ENCODE peak calls at places on chromosomes 4 and X, in six cellular contexts. One of them, this sample, is unnamed.

GRCh38 chr4:73257995-73258667 is 467 bp downstream of the ANKRD17 start:
- DNase-seq in OCI-LY7: peak; percentile 70
- DNase-seq in heart left ventricle: no peak
- DNase-seq in esophagus muscularis mucosa: no peak
- DNase-seq in Panc1: no peak
- DNase-seq in gastrocnemius medialis: peak; percentile 44
- DNase-seq in this sample: peak; percentile 26

GRCh38 chr4:153159016-153159415 is 45.2 kb upstream of the TRIM2 start:
- DNase-seq in heart left ventricle: no peak
- DNase-seq in esophagus muscularis mucosa: no peak
- DNase-seq in gastrocnemius medialis: no peak
- DNase-seq in OCI-LY7: peak; percentile 20
- DNase-seq in Panc1: no peak
- DNase-seq in this sample: no peak

GRCh38 chr4:22129454-22130075 is 181.0 kb upstream of the KCNIP4 start:
- DNase-seq in gastrocnemius medialis: no peak
- DNase-seq in OCI-LY7: no peak
- DNase-seq in heart left ventricle: no peak
- DNase-seq in esophagus muscularis mucosa: no peak
- DNase-seq in Panc1: peak; percentile 10
- DNase-seq in this sample: no peak

GRCh38 chr4:167282171-167282864 is 48.0 kb upstream of the SPOCK3 start:
- DNase-seq in heart left ventricle: no peak
- DNase-seq in OCI-LY7: no peak
- DNase-seq in esophagus muscularis mucosa: no peak
- DNase-seq in Panc1: peak; percentile 17
- DNase-seq in gastrocnemius medialis: no peak
- DNase-seq in this sample: no peak

GRCh38 chr4:85701881-85702321 is 227.0 kb downstream of the ARHGAP24 start:
- DNase-seq in gastrocnemius medialis: no peak
- DNase-seq in heart left ventricle: no peak
- DNase-seq in esophagus muscularis mucosa: no peak
- DNase-seq in OCI-LY7: peak; percentile 89
- DNase-seq in Panc1: no peak
- DNase-seq in this sample: no peak

GRCh38 chr4:125546272-125546671 is 231.5 kb downstream of the FAT4 start:
- DNase-seq in OCI-LY7: no peak
- DNase-seq in esophagus muscularis mucosa: no peak
- DNase-seq in heart left ventricle: no peak
- DNase-seq in Panc1: no peak
- DNase-seq in gastrocnemius medialis: no peak
- DNase-seq in this sample: no peak

GRCh38 chrX:38189431-38190128 is 31.1 kb downstream of the SRPX start:
- DNase-seq in Panc1: no peak
- DNase-seq in OCI-LY7: no peak
- DNase-seq in gastrocnemius medialis: no peak
- DNase-seq in esophagus muscularis mucosa: no peak
- DNase-seq in heart left ventricle: no peak
- DNase-seq in this sample: no peak

GRCh38 chr4:56128231-56128630 is 179.5 kb downstream of the CEP135 start:
- DNase-seq in Panc1: no peak
- DNase-seq in OCI-LY7: no peak
- DNase-seq in gastrocnemius medialis: no peak
- DNase-seq in heart left ventricle: no peak
- DNase-seq in esophagus muscularis mucosa: no peak
- DNase-seq in this sample: no peak

GRCh38 chr4:140653718-140654515 is 85.2 kb upstream of the UCP1 start:
- DNase-seq in OCI-LY7: no peak
- DNase-seq in gastrocnemius medialis: no peak
- DNase-seq in Panc1: no peak
- DNase-seq in esophagus muscularis mucosa: peak; percentile 39
- DNase-seq in heart left ventricle: no peak
- DNase-seq in this sample: no peak

GRCh38 chrX:40646489-40647306 is 663 bp downstream of the CXorf38 start:
- DNase-seq in heart left ventricle: peak; percentile 64
- DNase-seq in Panc1: no peak
- DNase-seq in esophagus muscularis mucosa: no peak
- DNase-seq in OCI-LY7: peak; percentile 33
- DNase-seq in gastrocnemius medialis: peak; percentile 46
- DNase-seq in this sample: peak; percentile 22

GRCh38 chr4:56134272-56134671 is 185.5 kb downstream of the CEP135 start:
- DNase-seq in esophagus muscularis mucosa: no peak
- DNase-seq in gastrocnemius medialis: no peak
- DNase-seq in heart left ventricle: no peak
- DNase-seq in Panc1: no peak
- DNase-seq in OCI-LY7: no peak
- DNase-seq in this sample: no peak

GRCh38 chr4:146054676-146055075 is 116.1 kb upstream of the ZNF827 start:
- DNase-seq in esophagus muscularis mucosa: no peak
- DNase-seq in gastrocnemius medialis: no peak
- DNase-seq in OCI-LY7: no peak
- DNase-seq in heart left ventricle: no peak
- DNase-seq in Panc1: no peak
- DNase-seq in this sample: no peak

GRCh38 chr4:26330186-26330787 is 9.5 kb downstream of the RBPJ start:
- DNase-seq in heart left ventricle: no peak
- DNase-seq in OCI-LY7: peak; percentile 77
- DNase-seq in esophagus muscularis mucosa: no peak
- DNase-seq in Panc1: no peak
- DNase-seq in gastrocnemius medialis: no peak
- DNase-seq in this sample: no peak

GRCh38 chrX:72620550-72621145 is 48.0 kb upstream of the HDAC8 start:
- DNase-seq in OCI-LY7: no peak
- DNase-seq in esophagus muscularis mucosa: no peak
- DNase-seq in Panc1: peak; percentile 90
- DNase-seq in gastrocnemius medialis: peak; percentile 86
- DNase-seq in heart left ventricle: no peak
- DNase-seq in this sample: peak; percentile 83

GRCh38 chr4:78343682-78344081 is 207.9 kb upstream of the ANXA3 start:
- DNase-seq in esophagus muscularis mucosa: no peak
- DNase-seq in Panc1: no peak
- DNase-seq in OCI-LY7: no peak
- DNase-seq in gastrocnemius medialis: no peak
- DNase-seq in heart left ventricle: no peak
- DNase-seq in this sample: no peak

GRCh38 chr4:98474408-98474844 is 184.0 kb downstream of the TSPAN5 start:
- DNase-seq in OCI-LY7: no peak
- DNase-seq in esophagus muscularis mucosa: no peak
- DNase-seq in gastrocnemius medialis: no peak
- DNase-seq in heart left ventricle: no peak
- DNase-seq in Panc1: no peak
- DNase-seq in this sample: no peak

GRCh38 chrX:81259714-81260395 is 58.0 kb downstream of the SH3BGRL start:
- DNase-seq in heart left ventricle: no peak
- DNase-seq in Panc1: no peak
- DNase-seq in OCI-LY7: no peak
- DNase-seq in esophagus muscularis mucosa: no peak
- DNase-seq in gastrocnemius medialis: no peak
- DNase-seq in this sample: no peak

GRCh38 chrX:100207331-100208024 is 202.6 kb downstream of the PCDH19 start:
- DNase-seq in OCI-LY7: peak; percentile 2
- DNase-seq in Panc1: no peak
- DNase-seq in heart left ventricle: no peak
- DNase-seq in gastrocnemius medialis: no peak
- DNase-seq in esophagus muscularis mucosa: no peak
- DNase-seq in this sample: no peak

GRCh38 chr4:186887211-186887785 is 163.6 kb upstream of the FAT1 start:
- DNase-seq in OCI-LY7: no peak
- DNase-seq in Panc1: no peak
- DNase-seq in gastrocnemius medialis: no peak
- DNase-seq in heart left ventricle: no peak
- DNase-seq in esophagus muscularis mucosa: peak; percentile 66
- DNase-seq in this sample: no peak

GRCh38 chr4:109406337-109406931 is 27.2 kb upstream of the SEC24B start:
- DNase-seq in heart left ventricle: no peak
- DNase-seq in OCI-LY7: peak; percentile 67
- DNase-seq in Panc1: peak; percentile 28
- DNase-seq in esophagus muscularis mucosa: no peak
- DNase-seq in gastrocnemius medialis: no peak
- DNase-seq in this sample: no peak

GRCh38 chr4:89344571-89344970 is 37.0 kb upstream of the GPRIN3 start:
- DNase-seq in Panc1: no peak
- DNase-seq in gastrocnemius medialis: no peak
- DNase-seq in esophagus muscularis mucosa: no peak
- DNase-seq in heart left ventricle: no peak
- DNase-seq in OCI-LY7: no peak
- DNase-seq in this sample: no peak

GRCh38 chr4:40850496-40850895 is 100.7 kb downstream of the NSUN7 start:
- DNase-seq in heart left ventricle: no peak
- DNase-seq in esophagus muscularis mucosa: no peak
- DNase-seq in gastrocnemius medialis: no peak
- DNase-seq in OCI-LY7: no peak
- DNase-seq in Panc1: no peak
- DNase-seq in this sample: no peak

GRCh38 chrX:13094780-13095425 is 50.5 kb upstream of the FAM9C start:
- DNase-seq in Panc1: no peak
- DNase-seq in esophagus muscularis mucosa: no peak
- DNase-seq in gastrocnemius medialis: no peak
- DNase-seq in heart left ventricle: no peak
- DNase-seq in OCI-LY7: no peak
- DNase-seq in this sample: no peak

GRCh38 chrX:10360121-10360520 is 203.3 kb downstream of the CLCN4 start:
- DNase-seq in esophagus muscularis mucosa: no peak
- DNase-seq in gastrocnemius medialis: no peak
- DNase-seq in OCI-LY7: no peak
- DNase-seq in heart left ventricle: peak; percentile 57
- DNase-seq in Panc1: no peak
- DNase-seq in this sample: no peak

GRCh38 chr4:8162625-8163024 is 4.0 kb upstream of the ABLIM2 start:
- DNase-seq in heart left ventricle: peak; percentile 13
- DNase-seq in esophagus muscularis mucosa: no peak
- DNase-seq in Panc1: no peak
- DNase-seq in gastrocnemius medialis: no peak
- DNase-seq in OCI-LY7: peak; percentile 91
- DNase-seq in this sample: no peak

GRCh38 chr4:8353912-8354453 is 84.4 kb downstream of the HTRA3 start:
- DNase-seq in esophagus muscularis mucosa: no peak
- DNase-seq in Panc1: no peak
- DNase-seq in gastrocnemius medialis: no peak
- DNase-seq in OCI-LY7: no peak
- DNase-seq in heart left ventricle: no peak
- DNase-seq in this sample: peak; percentile 11

GRCh38 chr4:3868146-3868840 is 102.1 kb downstream of the ADRA2C start:
- DNase-seq in heart left ventricle: no peak
- DNase-seq in OCI-LY7: no peak
- DNase-seq in gastrocnemius medialis: no peak
- DNase-seq in Panc1: no peak
- DNase-seq in esophagus muscularis mucosa: no peak
- DNase-seq in this sample: no peak

GRCh38 chrX:68186552-68187262 is 246.6 kb downstream of the OPHN1 start:
- DNase-seq in gastrocnemius medialis: no peak
- DNase-seq in heart left ventricle: no peak
- DNase-seq in OCI-LY7: no peak
- DNase-seq in esophagus muscularis mucosa: no peak
- DNase-seq in Panc1: no peak
- DNase-seq in this sample: no peak

GRCh38 chr4:123588631-123589223 is 192.1 kb downstream of the SPRY1 start:
- DNase-seq in Panc1: no peak
- DNase-seq in esophagus muscularis mucosa: no peak
- DNase-seq in gastrocnemius medialis: peak; percentile 41
- DNase-seq in heart left ventricle: no peak
- DNase-seq in OCI-LY7: no peak
- DNase-seq in this sample: peak; percentile 78

GRCh38 chr4:1410491-1411325 is 4.5 kb upstream of the NKX1-1 start:
- DNase-seq in gastrocnemius medialis: no peak
- DNase-seq in OCI-LY7: peak; percentile 38
- DNase-seq in esophagus muscularis mucosa: no peak
- DNase-seq in Panc1: no peak
- DNase-seq in heart left ventricle: peak; percentile 80
- DNase-seq in this sample: no peak
- H3K9me3 ChIP-seq in gastrocnemius medialis: no peaks in the 10 kb centered on the region
- H3K9me3 ChIP-seq in OCI-LY7: no peaks in the 10 kb centered on the region
- H3K9me3 ChIP-seq in esophagus muscularis mucosa: no peaks in the 10 kb centered on the region
- H3K9me3 ChIP-seq in Panc1: no peaks in the 10 kb centered on the region
- H3K9me3 ChIP-seq in heart left ventricle: no peaks in the 10 kb centered on the region
- H3K9me3 ChIP-seq in this sample: no peaks in the 10 kb centered on the region

DNA sequence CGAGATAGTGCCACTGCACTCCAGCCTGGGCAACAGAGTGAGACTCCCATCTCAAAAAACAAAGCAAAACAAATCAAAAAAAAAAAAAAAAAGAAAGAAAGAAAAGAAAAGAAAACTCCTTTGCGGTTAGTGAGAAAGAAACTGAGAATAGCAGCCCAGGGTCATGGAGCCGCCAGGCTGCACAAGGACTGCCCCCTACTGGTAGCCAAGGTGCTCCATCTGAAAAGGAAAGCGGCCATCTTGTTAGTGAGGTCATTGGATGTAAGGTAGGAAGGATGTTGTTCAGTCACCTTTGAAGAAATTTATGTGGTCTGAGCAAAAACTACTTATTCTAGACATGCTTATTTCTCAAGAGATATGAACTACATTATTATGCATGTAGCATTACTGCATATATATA is 660.6 kb upstream of the TENM3 start:
- DNase-seq in OCI-LY7: peak; percentile 5
- DNase-seq in esophagus muscularis mucosa: no peak
- DNase-seq in heart left ventricle: no peak
- DNase-seq in gastrocnemius medialis: no peak
- DNase-seq in Panc1: no peak
- DNase-seq in this sample: no peak
- TF ChIP-seq CTCF in OCI-LY7: peak; percentile 59
- TF ChIP-seq CTCF in esophagus muscularis mucosa: no peak
- TF ChIP-seq CTCF in heart left ventricle: no peak
- TF ChIP-seq CTCF in gastrocnemius medialis: no peak
- TF ChIP-seq CTCF in Panc1: peak; percentile 26
- TF ChIP-seq CTCF in this sample: no peak

GRCh38 chr4:10119263-10119662 is 2.7 kb upstream of the WDR1 start:
- DNase-seq in OCI-LY7: no peak
- DNase-seq in gastrocnemius medialis: no peak
- DNase-seq in esophagus muscularis mucosa: no peak
- DNase-seq in heart left ventricle: no peak
- DNase-seq in Panc1: no peak
- DNase-seq in this sample: no peak
- H3K27ac ChIP-seq in OCI-LY7: no peak overlapping the region
- H3K27ac ChIP-seq in gastrocnemius medialis: no peak overlapping the region
- H3K27ac ChIP-seq in esophagus muscularis mucosa: peak overlapping the region; percentile 93
- H3K27ac ChIP-seq in heart left ventricle: no peak overlapping the region
- H3K27ac ChIP-seq in Panc1: no peak overlapping the region
- H3K27ac ChIP-seq in this sample: no peak overlapping the region

DNA sequence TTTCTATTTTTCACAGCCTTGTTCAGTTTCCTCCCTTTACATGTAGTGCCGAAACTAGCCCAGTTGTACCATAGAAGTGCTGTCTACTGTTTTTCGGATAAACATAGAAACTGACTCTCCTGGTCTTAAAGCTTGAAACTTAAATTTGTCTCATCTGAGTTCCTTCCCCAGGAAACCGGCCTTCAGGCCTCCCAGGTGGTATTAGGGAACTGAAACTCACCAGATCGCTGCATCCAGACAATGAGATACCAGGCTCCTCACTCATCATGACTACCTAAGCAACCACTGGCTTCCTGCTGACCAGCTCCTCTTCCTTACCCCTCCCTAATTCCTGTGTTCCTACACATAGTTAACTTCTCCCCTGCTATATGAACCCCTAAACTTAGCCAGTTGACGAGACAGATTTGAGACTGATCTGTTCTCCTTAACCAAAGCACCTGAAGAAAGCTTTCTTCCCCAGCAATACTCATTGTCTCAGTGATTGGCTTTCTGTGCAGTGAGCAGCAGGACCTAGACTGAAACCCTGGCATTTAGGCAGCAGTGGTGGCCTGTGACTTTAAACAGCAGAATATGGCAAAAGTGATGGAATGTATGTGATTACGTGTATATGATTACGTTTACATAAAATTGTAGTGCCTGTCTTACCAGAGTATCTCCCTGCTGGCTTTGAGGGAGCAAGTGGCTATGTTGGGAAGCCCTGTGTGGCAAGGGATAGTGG is 959.1 kb upstream of the LCORL start:
- DNase-seq in Panc1: no peak
- DNase-seq in OCI-LY7: peak; percentile 98
- DNase-seq in esophagus muscularis mucosa: no peak
- DNase-seq in heart left ventricle: no peak
- DNase-seq in gastrocnemius medialis: no peak
- DNase-seq in this sample: no peak
- H3K9me3 ChIP-seq in Panc1: no peaks in the 10 kb centered on the region
- H3K9me3 ChIP-seq in OCI-LY7: peaks cover 65% of the 10 kb centered on the region
- H3K9me3 ChIP-seq in esophagus muscularis mucosa: no peaks in the 10 kb centered on the region
- H3K9me3 ChIP-seq in heart left ventricle: no peaks in the 10 kb centered on the region
- H3K9me3 ChIP-seq in gastrocnemius medialis: no peaks in the 10 kb centered on the region
- H3K9me3 ChIP-seq in this sample: no peaks in the 10 kb centered on the region